ENCODE peak calls at places on chromosomes 3 and 15, in six cellular contexts. K is PC-3, Z is coronary artery, A is HCT116, X is activated B cell treated with CpG ODN at 0.5 μM for 24 hours, I is AG09309. U is an unnamed sample.
A peak's percentile ranks its signal among the peaks of the same experiment; 100 is the strongest.

GRCh38 chr3:25910997-25911396 is 121.1 kb downstream of the OXSM start:
- DNase-seq in A (peak; percentile 39), I (no peak), X (no peak), K (peak; percentile 44), Z (no peak), U (peak; percentile 79)

GRCh38 chr15:58568157-58568571 is 136.4 kb downstream of the LIPC start:
- DNase-seq in K (peak; percentile 3), Z (no peak), I (no peak), X (no peak), A (no peak), U (no peak)

GRCh38 chr3:12462159-12462962 is 21.9 kb upstream of the TSEN2 start:
- DNase-seq in I (no peak), A (no peak), X (no peak), Z (no peak), K (peak; percentile 92), U (no peak)

GRCh38 chr15:35713733-35714132 is 167.8 kb upstream of the DPH6 start:
- DNase-seq in Z (no peak), X (no peak), K (peak; percentile 93), I (peak; percentile 21), A (peak; percentile 6), U (no peak)

GRCh38 chr3:178059124-178059523 is 477.1 kb upstream of the KCNMB2 start:
- DNase-seq in A (no peak), K (no peak), I (no peak), X (no peak), Z (no peak), U (no peak)

GRCh38 chr15:37452498-37452897 is 352.1 kb upstream of the MEIS2 start:
- DNase-seq in X (no peak), K (no peak), Z (no peak), A (no peak), I (no peak), U (no peak)

GRCh38 chr15:21262851-21263400 is 177.4 kb downstream of the POTEB3 start:
- DNase-seq in Z (no peak), A (no peak), I (no peak), X (no peak), K (peak; percentile 1), U (no peak)

GRCh38 chr3:139394116-139394515 is 4.7 kb upstream of the COPB2 start:
- DNase-seq in I (no peak), A (no peak), Z (no peak), X (no peak), K (no peak), U (no peak)

GRCh38 chr15:59313703-59314332 is 58.9 kb downstream of the MYO1E start:
- DNase-seq in K (peak; percentile 90), Z (peak; percentile 92), I (no peak), X (no peak), A (no peak), U (peak; percentile 29)

GRCh38 chr15:33195283-33195682 is 769 bp upstream of the FMN1 start:
- DNase-seq in K (no peak), Z (no peak), A (no peak), I (no peak), X (no peak), U (no peak)

GRCh38 chr15:49379996-49380395 is 43.0 kb upstream of the FGF7 start:
- DNase-seq in X (no peak), A (no peak), Z (no peak), I (no peak), K (no peak), U (no peak)

GRCh38 chr3:41464401-41464800 is 265.1 kb downstream of the CTNNB1 start:
- DNase-seq in I (no peak), Z (no peak), X (no peak), A (no peak), K (peak; percentile 54), U (no peak)

GRCh38 chr3:73558399-73559075 is 66.2 kb downstream of the PDZRN3 start:
- DNase-seq in I (no peak), K (no peak), X (no peak), Z (no peak), A (no peak), U (no peak)

GRCh38 chr3:37907906-37908305 is 46.2 kb downstream of the CTDSPL start:
- DNase-seq in I (no peak), A (no peak), K (no peak), X (no peak), Z (no peak), U (no peak)

GRCh38 chr3:149964296-149964695 is 6.4 kb downstream of the PFN2 start:
- DNase-seq in I (no peak), X (no peak), K (no peak), A (no peak), Z (no peak), U (no peak)

GRCh38 chr3:48952510-48953118 is 34.0 kb downstream of the ARIH2 start:
- DNase-seq in K (peak; percentile 59), A (peak; percentile 41), X (no peak), I (no peak), Z (no peak), U (peak; percentile 88)

GRCh38 chr3:13595001-13595421 is 46.1 kb downstream of the FBLN2 start:
- DNase-seq in A (no peak), I (no peak), X (no peak), Z (no peak), K (no peak), U (peak; percentile 63)

GRCh38 chr3:73683706-73684105 is 59.0 kb upstream of the PDZRN3 start:
- DNase-seq in A (no peak), X (no peak), I (no peak), K (no peak), Z (no peak), U (peak; percentile 54)

GRCh38 chr3:106185949-106186348 is 317.1 kb upstream of the CBLB start:
- DNase-seq in K (no peak), A (no peak), X (no peak), Z (no peak), I (no peak), U (no peak)

GRCh38 chr3:168511428-168512014 is 415.8 kb upstream of the GOLIM4 start:
- DNase-seq in X (no peak), I (no peak), A (no peak), K (peak; percentile 50), Z (no peak), U (no peak)

GRCh38 chr3:113231391-113231790 is 20.0 kb downstream of the BOC start:
- DNase-seq in A (no peak), X (no peak), Z (no peak), K (peak; percentile 78), I (peak; percentile 45), U (no peak)

GRCh38 chr3:176351408-176351807 is 845.9 kb downstream of the TBL1XR1 start:
- DNase-seq in I (peak; percentile 56), K (no peak), Z (no peak), A (no peak), X (no peak), U (no peak)

GRCh38 chr15:100889359-100890058 is 9.9 kb downstream of the ALDH1A3 start:
- DNase-seq in I (peak; percentile 42), A (no peak), X (no peak), Z (no peak), K (peak; percentile 68), U (peak; percentile 44)

GRCh38 chr3:8839607-8840325 is 70.4 kb upstream of the OXTR start:
- DNase-seq in A (no peak), Z (no peak), X (no peak), I (no peak), K (peak; percentile 44), U (peak; percentile 14)

GRCh38 chr3:82293867-82294266 is 532.4 kb upstream of the GBE1 start:
- DNase-seq in X (no peak), A (no peak), I (no peak), Z (no peak), K (peak; percentile 91), U (no peak)

GRCh38 chr3:62260655-62261054 is 112.7 kb downstream of the FEZF2 start:
- DNase-seq in K (no peak), X (no peak), I (no peak), A (no peak), Z (no peak), U (no peak)

GRCh38 chr3:183475019-183475418 is 46.6 kb upstream of the MCF2L2 start:
- DNase-seq in A (no peak), Z (no peak), X (no peak), K (no peak), I (no peak), U (peak; percentile 15)

GRCh38 chr15:100147828-100148227 is 193.9 kb downstream of the ADAMTS17 start:
- DNase-seq in I (no peak), A (no peak), K (no peak), Z (no peak), X (no peak), U (no peak)

GRCh38 chr3:197490098-197490497 is 65.7 kb downstream of the BDH1 start:
- DNase-seq in X (no peak), K (peak; percentile 80), I (no peak), A (no peak), Z (no peak), U (peak; percentile 69)

GRCh38 chr15:63482874-63483323 is 21.5 kb upstream of the USP3 start:
- DNase-seq in X (no peak), K (no peak), I (no peak), A (no peak), Z (no peak), U (no peak)

GRCh38 chr3:164806188-164806587 is 272.1 kb downstream of the SI start:
- DNase-seq in K (no peak), X (no peak), Z (no peak), I (no peak), A (no peak), U (no peak)

DNA sequence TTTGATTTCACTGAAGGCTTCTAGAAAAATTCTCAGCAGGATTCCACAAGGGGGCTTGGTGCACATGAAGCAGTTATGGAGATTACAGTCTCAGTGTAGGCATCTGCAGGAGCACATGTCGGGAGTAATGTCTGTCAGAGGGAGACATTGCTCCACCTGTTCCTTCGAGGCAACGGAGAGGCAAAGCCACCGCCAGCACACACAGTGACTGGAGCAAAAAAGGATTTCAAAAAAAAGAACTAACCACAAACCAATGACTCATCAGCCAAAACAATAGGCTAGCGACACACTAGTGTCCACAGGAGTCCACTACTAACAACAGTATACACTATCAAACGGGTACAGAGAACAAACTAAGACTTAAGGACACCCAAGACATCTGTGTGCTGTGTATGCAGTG is 68.9 kb downstream of the NPTN start:
- DNase-seq in X (no peak), I (no peak), Z (no peak), K (peak; percentile 79), A (peak; percentile 43), U (no peak)
- TF ChIP-seq CTCF in X (no peak), I (peak; percentile 29), Z (no peak), K (peak; percentile 48), A (peak; percentile 14), U (no peak)

GRCh38 chr3:87236093-87236492 is 9.0 kb downstream of the CHMP2B start:
- DNase-seq in I (no peak), A (no peak), X (no peak), Z (no peak), K (no peak), U (no peak)
- TF ChIP-seq CTCF in I (no peak), A (no peak), X (no peak), Z (no peak), K (no peak), U (no peak)

GRCh38 chr15:74320358-74321247 is 46.8 kb downstream of the CYP11A1 start:
- DNase-seq in A (peak; percentile 38), Z (no peak), K (peak; percentile 67), I (no peak), X (no peak), U (peak; percentile 78)
- TF ChIP-seq CTCF in A (peak; percentile 82), Z (peak; percentile 31), K (peak; percentile 73), I (peak; percentile 93), X (no peak), U (peak; percentile 64)

DNA sequence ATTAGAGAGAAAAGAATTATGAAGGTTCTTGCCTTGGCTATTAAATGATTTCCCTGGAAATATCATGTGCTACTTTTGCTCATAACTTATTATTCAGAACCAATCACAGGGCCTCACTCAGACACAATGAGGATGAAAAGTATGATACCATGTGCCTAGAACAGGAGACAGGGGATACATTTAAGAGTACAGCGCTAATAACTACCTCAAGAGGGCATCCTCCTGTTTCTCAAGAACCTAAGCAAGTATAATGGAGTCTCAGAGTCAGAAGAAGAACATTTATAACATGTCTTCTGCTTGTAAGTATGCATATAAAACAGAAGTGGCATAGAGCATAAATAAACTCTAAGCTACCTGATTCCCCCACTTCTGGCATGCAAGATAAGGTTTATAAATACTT is 125.4 kb upstream of the MME start:
- DNase-seq in Z (no peak), X (no peak), K (peak; percentile 46), A (peak; percentile 51), I (peak; percentile 53), U (no peak)
- TF ChIP-seq CTCF in Z (no peak), X (no peak), K (peak; percentile 60), A (peak; percentile 55), I (peak; percentile 60), U (peak; percentile 78)